ENCODE peak calls at places on chromosomes 2 and 18, in eight cellular contexts. I is DMS153, R is substantia nigra, S is HT1080, K is caudate nucleus, Z is lung microvascular endothelial cell, D is fibroblast of lung, P is midbrain. C is an unnamed sample.

GRCh38 chr2:46692316-46692715 is 213.0 kb downstream of the TMEM247 start:
- DNase-seq in S (no peak), D (no peak), Z (no peak), I (no peak), K (no peak), R (no peak), P (no peak), C (no peak)

GRCh38 chr18:3578621-3579020 is 128.6 kb downstream of the TGIF1 start:
- DNase-seq in D (peak; percentile 31), I (no peak), R (no peak), S (no peak), Z (no peak), P (no peak), K (no peak), C (no peak)

GRCh38 chr2:149732001-149732685 is 144.6 kb upstream of the MMADHC start:
- DNase-seq in S (peak; percentile 83), R (no peak), K (no peak), D (peak; percentile 70), Z (no peak), I (no peak), P (no peak), C (no peak)

GRCh38 chr2:26516781-26517180 is 38.9 kb upstream of the OTOF start:
- DNase-seq in R (no peak), D (no peak), P (no peak), K (no peak), I (no peak), S (no peak), Z (no peak), C (no peak)

GRCh38 chr18:9681217-9681616 is 26.9 kb upstream of the RAB31 start:
- DNase-seq in Z (no peak), K (no peak), S (no peak), I (no peak), P (no peak), R (no peak), D (no peak), C (no peak)

GRCh38 chr2:29811378-29811777 is 110.0 kb downstream of the ALK start:
- DNase-seq in K (no peak), P (no peak), D (peak; percentile 70), I (no peak), R (no peak), Z (no peak), S (peak; percentile 52), C (no peak)

GRCh38 chr2:241551998-241552737 is 6.4 kb upstream of the BOK start:
- DNase-seq in D (no peak), S (no peak), Z (no peak), K (no peak), R (no peak), P (no peak), I (no peak), C (no peak)

GRCh38 chr2:27915874-27916273 is 25.3 kb downstream of the BABAM2 start:
- DNase-seq in P (no peak), R (no peak), S (no peak), D (peak; percentile 23), Z (no peak), K (no peak), I (peak; percentile 61), C (no peak)

GRCh38 chr2:119282966-119283511 is 59.4 kb downstream of the STEAP3 start:
- DNase-seq in S (peak; percentile 40), K (peak; percentile 75), R (peak; percentile 70), D (no peak), Z (no peak), I (no peak), P (peak; percentile 84), C (no peak)

GRCh38 chr18:13138822-13139139 is 79.8 kb upstream of the LDLRAD4 start:
- DNase-seq in K (no peak), I (no peak), R (no peak), S (no peak), Z (no peak), D (no peak), P (no peak), C (no peak)

GRCh38 chr18:13051950-13052349 is 60.8 kb downstream of the CEP192 start:
- DNase-seq in P (no peak), Z (peak; percentile 24), I (no peak), K (no peak), S (peak; percentile 59), D (no peak), R (no peak), C (no peak)

GRCh38 chr2:17557596-17557995 is 17.1 kb downstream of the VSNL1 start:
- DNase-seq in R (no peak), I (no peak), S (no peak), Z (no peak), P (no peak), K (no peak), D (no peak), C (no peak)

GRCh38 chr2:231931481-231931915 is 5.3 kb upstream of the NPPC start:
- DNase-seq in K (no peak), D (no peak), P (no peak), I (no peak), R (no peak), Z (no peak), S (no peak), C (no peak)

GRCh38 chr2:160194946-160195345 is 5.1 kb downstream of the ITGB6 start:
- DNase-seq in Z (no peak), I (no peak), P (no peak), S (peak; percentile 51), K (no peak), D (no peak), R (no peak), C (no peak)

GRCh38 chr18:63553117-63553516 is 10.9 kb downstream of the SERPINB12 start:
- DNase-seq in D (peak; percentile 71), K (no peak), P (no peak), Z (no peak), S (peak; percentile 83), I (no peak), R (no peak), C (no peak)

GRCh38 chr2:3270095-3270478 is 107.5 kb downstream of the EIPR1 start:
- DNase-seq in D (no peak), Z (no peak), P (no peak), S (no peak), R (no peak), K (no peak), I (no peak), C (no peak)

GRCh38 chr2:14944562-14945346 is 312.2 kb downstream of the LRATD1 start:
- DNase-seq in Z (peak; percentile 7), S (peak; percentile 38), P (no peak), R (no peak), D (peak; percentile 48), I (no peak), K (no peak), C (no peak)

GRCh38 chr2:84857566-84857965 is 23.3 kb downstream of the TRABD2A start:
- DNase-seq in S (no peak), I (no peak), P (no peak), Z (no peak), R (no peak), K (no peak), D (no peak), C (no peak)

GRCh38 chr2:126898636-126899035 is at the start of gene TEX51:
- DNase-seq in D (no peak), R (no peak), Z (no peak), K (no peak), P (no peak), S (no peak), I (no peak), C (no peak)

C was measured in CD8-positive, alpha-beta memory T cell.